ENCODE peak calls at places on chromosomes 2 and 18, in five cellular contexts. One of them, this sample, is unnamed.

GRCh38 chr2:74646829-74647482 is 1.2 kb downstream of the M1AP start:
- DNase-seq in stimulated activated CD8-positive, alpha-beta memory T cell treated with anti-CD3 and anti-CD28 coated beads, Interleukin-15, amount 100 ng/mL, for 4 hours: no peak
- DNase-seq in posterior cingulate gyrus: no peak
- DNase-seq in non-pigmented ciliary epithelial cell: no peak
- DNase-seq in NCI-H1436: no peak
- DNase-seq in this sample: no peak

GRCh38 chr18:26454616-26455015 is 93.7 kb downstream of the KCTD1 start:
- DNase-seq in stimulated activated CD8-positive, alpha-beta memory T cell treated with anti-CD3 and anti-CD28 coated beads, Interleukin-15, amount 100 ng/mL, for 4 hours: no peak
- DNase-seq in posterior cingulate gyrus: no peak
- DNase-seq in non-pigmented ciliary epithelial cell: no peak
- DNase-seq in NCI-H1436: no peak
- DNase-seq in this sample: no peak

GRCh38 chr2:240672076-240672700 is 10.5 kb downstream of the AQP12B start:
- DNase-seq in stimulated activated CD8-positive, alpha-beta memory T cell treated with anti-CD3 and anti-CD28 coated beads, Interleukin-15, amount 100 ng/mL, for 4 hours: no peak
- DNase-seq in posterior cingulate gyrus: no peak
- DNase-seq in non-pigmented ciliary epithelial cell: no peak
- DNase-seq in NCI-H1436: no peak
- DNase-seq in this sample: no peak

GRCh38 chr2:204234879-204235278 is 298.3 kb downstream of the ICOS start:
- DNase-seq in stimulated activated CD8-positive, alpha-beta memory T cell treated with anti-CD3 and anti-CD28 coated beads, Interleukin-15, amount 100 ng/mL, for 4 hours: no peak
- DNase-seq in posterior cingulate gyrus: no peak
- DNase-seq in non-pigmented ciliary epithelial cell: no peak
- DNase-seq in NCI-H1436: no peak
- DNase-seq in this sample: no peak

GRCh38 chr2:185806783-185807182 is 68.2 kb downstream of the FSIP2 start:
- DNase-seq in stimulated activated CD8-positive, alpha-beta memory T cell treated with anti-CD3 and anti-CD28 coated beads, Interleukin-15, amount 100 ng/mL, for 4 hours: no peak
- DNase-seq in posterior cingulate gyrus: no peak
- DNase-seq in non-pigmented ciliary epithelial cell: no peak
- DNase-seq in NCI-H1436: no peak
- DNase-seq in this sample: no peak

GRCh38 chr2:215843579-215843978 is 169.8 kb downstream of the MREG start:
- DNase-seq in stimulated activated CD8-positive, alpha-beta memory T cell treated with anti-CD3 and anti-CD28 coated beads, Interleukin-15, amount 100 ng/mL, for 4 hours: no peak
- DNase-seq in posterior cingulate gyrus: no peak
- DNase-seq in non-pigmented ciliary epithelial cell: peak
- DNase-seq in NCI-H1436: no peak
- DNase-seq in this sample: no peak

GRCh38 chr2:220835563-220835962 is 736.5 kb downstream of the EPHA4 start:
- DNase-seq in stimulated activated CD8-positive, alpha-beta memory T cell treated with anti-CD3 and anti-CD28 coated beads, Interleukin-15, amount 100 ng/mL, for 4 hours: no peak
- DNase-seq in posterior cingulate gyrus: no peak
- DNase-seq in non-pigmented ciliary epithelial cell: no peak
- DNase-seq in NCI-H1436: no peak
- DNase-seq in this sample: no peak

GRCh38 chr2:60496976-60497375 is 56.5 kb downstream of the BCL11A start:
- DNase-seq in stimulated activated CD8-positive, alpha-beta memory T cell treated with anti-CD3 and anti-CD28 coated beads, Interleukin-15, amount 100 ng/mL, for 4 hours: no peak
- DNase-seq in posterior cingulate gyrus: no peak
- DNase-seq in non-pigmented ciliary epithelial cell: no peak
- DNase-seq in NCI-H1436: no peak
- DNase-seq in this sample: no peak

GRCh38 chr18:80253236-80253635 is 5.9 kb upstream of the PARD6G start:
- DNase-seq in stimulated activated CD8-positive, alpha-beta memory T cell treated with anti-CD3 and anti-CD28 coated beads, Interleukin-15, amount 100 ng/mL, for 4 hours: no peak
- DNase-seq in posterior cingulate gyrus: no peak
- DNase-seq in non-pigmented ciliary epithelial cell: no peak
- DNase-seq in NCI-H1436: no peak
- DNase-seq in this sample: no peak